ENCODE peak calls at places on chromosomes 1 and 21, in six cellular contexts. One of them, this sample, is unnamed. For H3K36me3, the result is how much of the 10 kb centered on the place peaks cover.

GRCh38 chr1:21292991-21293536 is 2.8 kb upstream of the ECE1 start:
- DNase-seq in mesendoderm: no peak
- DNase-seq in mesenchymal stem cell: no peak
- DNase-seq in IMR-90: no peak
- DNase-seq in H1: no peak
- DNase-seq in neuronal stem cell: no peak
- DNase-seq in this sample: no peak

GRCh38 chr1:59368007-59368670 is 71.2 kb downstream of the FGGY start:
- DNase-seq in mesendoderm: no peak
- DNase-seq in mesenchymal stem cell: no peak
- DNase-seq in IMR-90: no peak
- DNase-seq in H1: no peak
- DNase-seq in neuronal stem cell: no peak
- DNase-seq in this sample: no peak

GRCh38 chr1:182789138-182790076 is at the start of gene NPL:
- DNase-seq in mesendoderm: peak
- DNase-seq in mesenchymal stem cell: peak
- DNase-seq in IMR-90: peak
- DNase-seq in H1: peak
- DNase-seq in neuronal stem cell: peak
- DNase-seq in this sample: peak

GRCh38 chr1:209155556-209155955 is 428.0 kb upstream of the CAMK1G start:
- DNase-seq in mesendoderm: peak
- DNase-seq in mesenchymal stem cell: peak
- DNase-seq in IMR-90: no peak
- DNase-seq in H1: no peak
- DNase-seq in neuronal stem cell: peak
- DNase-seq in this sample: peak

GRCh38 chr1:203278087-203278884 is 27.0 kb upstream of the BTG2 start:
- DNase-seq in mesendoderm: peak
- DNase-seq in mesenchymal stem cell: peak
- DNase-seq in IMR-90: peak
- DNase-seq in H1: peak
- DNase-seq in neuronal stem cell: no peak
- DNase-seq in this sample: no peak

GRCh38 chr1:95041491-95042165 is 31.1 kb downstream of the ALG14 start:
- DNase-seq in mesendoderm: no peak
- DNase-seq in mesenchymal stem cell: peak
- DNase-seq in IMR-90: peak
- DNase-seq in H1: no peak
- DNase-seq in neuronal stem cell: peak
- DNase-seq in this sample: peak

GRCh38 chr1:114453361-114453784 is 57.6 kb downstream of the TRIM33 start:
- DNase-seq in mesendoderm: peak
- DNase-seq in mesenchymal stem cell: no peak
- DNase-seq in IMR-90: no peak
- DNase-seq in H1: no peak
- DNase-seq in neuronal stem cell: no peak
- DNase-seq in this sample: no peak

GRCh38 chr1:97200627-97201026 is 479.0 kb downstream of the PTBP2 start:
- DNase-seq in mesendoderm: no peak
- DNase-seq in mesenchymal stem cell: no peak
- DNase-seq in IMR-90: no peak
- DNase-seq in H1: no peak
- DNase-seq in neuronal stem cell: no peak
- DNase-seq in this sample: no peak

GRCh38 chr1:7388141-7388487 is 383.0 kb upstream of the VAMP3 start:
- DNase-seq in mesendoderm: no peak
- DNase-seq in mesenchymal stem cell: no peak
- DNase-seq in IMR-90: no peak
- DNase-seq in H1: peak
- DNase-seq in neuronal stem cell: no peak
- DNase-seq in this sample: no peak

GRCh38 chr1:6030547-6031261 is 15.0 kb upstream of the KCNAB2 start:
- DNase-seq in mesendoderm: no peak
- DNase-seq in mesenchymal stem cell: no peak
- DNase-seq in IMR-90: no peak
- DNase-seq in H1: no peak
- DNase-seq in neuronal stem cell: no peak
- DNase-seq in this sample: no peak

GRCh38 chr1:36093919-36094318 is 5.2 kb downstream of the ADPRS start:
- DNase-seq in mesendoderm: no peak
- DNase-seq in mesenchymal stem cell: no peak
- DNase-seq in IMR-90: no peak
- DNase-seq in H1: no peak
- DNase-seq in neuronal stem cell: no peak
- DNase-seq in this sample: no peak

DNA sequence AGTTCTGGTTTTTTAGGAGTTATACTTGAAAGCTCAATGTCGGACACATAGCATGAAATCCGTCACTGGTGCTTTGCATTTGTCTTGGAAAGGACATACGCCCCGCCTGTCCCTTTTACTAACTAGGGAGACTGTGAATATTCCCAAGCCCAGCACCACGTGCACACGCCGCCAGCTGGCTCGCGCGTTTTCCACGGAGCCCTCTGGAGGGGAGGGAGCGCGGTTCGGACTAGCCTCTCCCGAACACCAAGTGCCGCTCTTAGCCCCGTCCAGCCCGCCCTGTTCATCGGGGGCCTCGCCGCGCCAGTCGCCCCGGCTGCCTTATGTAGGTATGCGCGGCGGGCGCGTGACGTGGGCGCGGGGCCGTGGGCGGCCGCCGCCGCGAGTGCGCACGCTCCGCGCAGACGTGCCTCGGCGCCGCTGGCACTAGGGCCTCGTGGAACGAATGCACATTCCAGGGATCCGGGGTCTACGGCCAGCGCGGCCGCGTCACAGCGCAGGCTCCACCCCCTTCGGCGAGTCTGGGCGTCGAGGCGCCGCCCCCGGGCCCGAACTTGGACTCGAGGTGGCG is 689 bp upstream of the IRF2BP2 start:
- DNase-seq in mesendoderm: peak
- DNase-seq in mesenchymal stem cell: peak
- DNase-seq in IMR-90: peak
- DNase-seq in H1: peak
- DNase-seq in neuronal stem cell: peak
- DNase-seq in this sample: peak
- H2BK120ac ChIP-seq in mesendoderm: no peak
- H2BK120ac ChIP-seq in mesenchymal stem cell: peak
- H2BK120ac ChIP-seq in IMR-90: peak
- H2BK120ac ChIP-seq in H1: peak
- H2BK120ac ChIP-seq in neuronal stem cell: peak
- H2BK120ac ChIP-seq in this sample: peak

GRCh38 chr1:15943515-15944307 is 32.2 kb downstream of the ZBTB17 start:
- DNase-seq in mesendoderm: no peak
- DNase-seq in mesenchymal stem cell: no peak
- DNase-seq in IMR-90: no peak
- DNase-seq in H1: no peak
- DNase-seq in neuronal stem cell: no peak
- DNase-seq in this sample: no peak

GRCh38 chr1:15941044-15941840 is 34.7 kb downstream of the ZBTB17 start:
- DNase-seq in mesendoderm: no peak
- DNase-seq in mesenchymal stem cell: no peak
- DNase-seq in IMR-90: no peak
- DNase-seq in H1: no peak
- DNase-seq in neuronal stem cell: no peak
- DNase-seq in this sample: no peak

GRCh38 chr1:15940110-15941043 is 35.5 kb downstream of the ZBTB17 start:
- DNase-seq in mesendoderm: no peak
- DNase-seq in mesenchymal stem cell: no peak
- DNase-seq in IMR-90: no peak
- DNase-seq in H1: no peak
- DNase-seq in neuronal stem cell: no peak
- DNase-seq in this sample: no peak

GRCh38 chr1:15942661-15943514 is 33.0 kb downstream of the ZBTB17 start:
- DNase-seq in mesendoderm: no peak
- DNase-seq in mesenchymal stem cell: no peak
- DNase-seq in IMR-90: no peak
- DNase-seq in H1: no peak
- DNase-seq in neuronal stem cell: no peak
- DNase-seq in this sample: no peak

GRCh38 chr1:15941899-15942660 is 33.8 kb downstream of the ZBTB17 start:
- DNase-seq in mesendoderm: no peak
- DNase-seq in mesenchymal stem cell: no peak
- DNase-seq in IMR-90: no peak
- DNase-seq in H1: no peak
- DNase-seq in neuronal stem cell: no peak
- DNase-seq in this sample: no peak
- H3K36me3 ChIP-seq in mesendoderm: under half
- H3K36me3 ChIP-seq in mesenchymal stem cell: half or more
- H3K36me3 ChIP-seq in IMR-90: half or more
- H3K36me3 ChIP-seq in H1: under half
- H3K36me3 ChIP-seq in neuronal stem cell: half or more
- H3K36me3 ChIP-seq in this sample: half or more

DNA sequence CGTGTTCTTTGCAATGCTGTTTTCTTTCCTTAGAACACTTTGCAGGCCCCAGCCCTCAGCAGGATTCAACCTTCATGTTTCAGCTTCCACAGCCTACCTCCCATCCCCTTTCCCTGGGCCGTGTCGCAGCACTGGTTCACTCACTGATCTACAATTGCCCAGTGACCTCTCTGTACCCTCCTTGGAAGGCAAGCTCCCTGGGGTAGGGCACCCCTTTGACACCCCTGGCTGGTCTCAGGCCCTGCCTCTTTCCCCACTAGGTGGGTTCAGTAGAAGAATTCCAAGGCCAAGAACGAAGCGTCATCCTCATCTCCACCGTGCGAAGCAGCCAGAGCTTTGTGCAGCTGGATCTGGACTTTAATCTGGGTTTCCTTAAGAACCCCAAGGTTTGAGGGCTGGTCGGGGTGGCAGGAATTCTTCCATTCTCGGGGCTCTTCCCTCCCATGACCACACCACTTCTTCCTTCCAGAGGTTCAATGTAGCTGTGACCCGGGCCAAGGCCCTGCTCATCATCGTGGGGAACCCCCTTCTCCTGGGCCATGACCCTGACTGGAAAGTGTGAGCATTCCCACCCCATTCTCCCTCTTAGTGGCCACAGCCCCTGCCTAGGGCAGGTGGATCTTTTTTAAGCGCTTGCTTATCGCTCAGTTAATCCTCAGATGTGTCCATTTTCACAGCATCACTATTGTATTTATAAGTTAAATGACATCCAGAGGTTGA is 7.3 kb downstream of the RHOC start:
- DNase-seq in mesendoderm: no peak
- DNase-seq in mesenchymal stem cell: peak
- DNase-seq in IMR-90: no peak
- DNase-seq in H1: no peak
- DNase-seq in neuronal stem cell: no peak
- DNase-seq in this sample: no peak
- H3K9ac ChIP-seq in mesendoderm: peak
- H3K9ac ChIP-seq in mesenchymal stem cell: peak
- H3K9ac ChIP-seq in IMR-90: peak
- H3K9ac ChIP-seq in H1: no peak
- H3K9ac ChIP-seq in neuronal stem cell: no peak
- H3K9ac ChIP-seq in this sample: no peak

GRCh38 chr1:151006331-151007052 is at the start of gene MINDY1:
- DNase-seq in mesendoderm: peak
- DNase-seq in mesenchymal stem cell: peak
- DNase-seq in IMR-90: peak
- DNase-seq in H1: peak
- DNase-seq in neuronal stem cell: peak
- DNase-seq in this sample: peak
- H2BK120ac ChIP-seq in mesendoderm: no peak
- H2BK120ac ChIP-seq in mesenchymal stem cell: peak
- H2BK120ac ChIP-seq in IMR-90: peak
- H2BK120ac ChIP-seq in H1: no peak
- H2BK120ac ChIP-seq in neuronal stem cell: no peak
- H2BK120ac ChIP-seq in this sample: peak

GRCh38 chr21:42905195-42905594 is 12.1 kb downstream of the NDUFV3 start:
- DNase-seq in mesendoderm: no peak
- DNase-seq in mesenchymal stem cell: no peak
- DNase-seq in IMR-90: peak
- DNase-seq in H1: no peak
- DNase-seq in neuronal stem cell: no peak
- DNase-seq in this sample: no peak
- H3K36me3 ChIP-seq in mesendoderm: under half
- H3K36me3 ChIP-seq in mesenchymal stem cell: half or more
- H3K36me3 ChIP-seq in IMR-90: under half
- H3K36me3 ChIP-seq in H1: half or more
- H3K36me3 ChIP-seq in neuronal stem cell: half or more
- H3K36me3 ChIP-seq in this sample: half or more

DNA sequence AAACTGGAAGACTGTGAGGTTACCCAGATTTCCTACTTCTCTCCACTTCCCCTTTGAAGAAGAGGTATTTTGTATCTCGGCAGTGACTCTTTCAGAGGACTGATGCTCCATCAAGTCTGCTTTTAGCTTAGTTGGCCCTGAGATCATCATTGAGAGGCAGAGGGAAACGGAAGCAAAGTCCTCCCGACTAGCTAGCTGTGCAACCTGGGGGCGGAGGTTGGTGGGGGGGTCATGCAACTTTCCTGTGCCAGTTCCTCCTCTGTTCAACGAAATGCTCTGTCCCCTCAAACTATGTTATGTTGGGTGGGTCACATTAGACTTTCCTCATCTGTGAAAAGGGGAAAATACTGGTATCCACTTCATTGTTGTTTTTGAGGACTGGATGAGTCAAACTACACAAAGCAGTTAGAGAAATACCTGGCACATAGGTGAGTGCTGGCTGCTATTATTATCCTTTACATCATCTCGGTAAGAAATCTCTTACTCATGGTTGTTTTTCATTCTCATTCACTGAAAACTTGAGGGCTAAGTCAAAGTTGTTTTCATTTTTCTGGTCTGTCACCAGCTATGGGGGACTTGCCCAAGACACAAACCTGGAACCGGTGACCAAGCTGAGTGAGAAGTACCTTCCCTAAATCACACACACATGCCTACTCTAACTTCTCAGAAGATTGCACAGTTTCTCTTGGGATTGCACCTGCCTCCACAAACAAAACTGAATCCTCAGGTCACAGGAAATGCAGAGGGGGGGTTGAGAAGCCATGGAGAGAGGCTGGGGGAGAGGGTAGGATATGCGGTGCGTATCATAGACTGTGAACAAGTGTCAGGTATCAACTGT is 83.3 kb downstream of the ABCA4 start:
- DNase-seq in mesendoderm: no peak
- DNase-seq in mesenchymal stem cell: no peak
- DNase-seq in IMR-90: no peak
- DNase-seq in H1: no peak
- DNase-seq in neuronal stem cell: no peak
- DNase-seq in this sample: no peak
- H3K9ac ChIP-seq in mesendoderm: no peak
- H3K9ac ChIP-seq in mesenchymal stem cell: no peak
- H3K9ac ChIP-seq in IMR-90: peak
- H3K9ac ChIP-seq in H1: no peak
- H3K9ac ChIP-seq in neuronal stem cell: no peak
- H3K9ac ChIP-seq in this sample: no peak

DNA sequence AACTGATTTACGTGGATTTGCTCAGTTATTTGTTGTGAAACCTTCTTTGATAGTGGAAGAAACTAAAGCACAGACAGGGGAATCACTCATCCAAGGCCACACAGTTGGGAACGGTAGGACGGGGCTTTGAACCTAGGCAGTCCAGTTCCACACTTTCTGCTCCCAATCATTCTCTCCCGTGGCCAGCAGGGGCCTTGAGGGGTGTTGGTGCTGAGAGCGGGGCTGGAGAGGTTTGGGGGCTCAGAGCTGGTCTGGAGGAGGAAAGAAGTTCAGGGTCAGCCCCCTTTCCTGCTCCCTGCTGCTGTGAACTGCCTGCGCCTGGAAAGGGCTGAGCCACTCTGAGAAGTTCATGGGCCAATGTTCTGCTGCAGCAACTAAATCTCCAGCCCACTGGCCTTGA is 31.4 kb upstream of the ACTL8 start:
- DNase-seq in mesendoderm: no peak
- DNase-seq in mesenchymal stem cell: no peak
- DNase-seq in IMR-90: no peak
- DNase-seq in H1: no peak
- DNase-seq in neuronal stem cell: no peak
- DNase-seq in this sample: no peak
- H2BK120ac ChIP-seq in mesendoderm: no peak
- H2BK120ac ChIP-seq in mesenchymal stem cell: no peak
- H2BK120ac ChIP-seq in IMR-90: no peak
- H2BK120ac ChIP-seq in H1: no peak
- H2BK120ac ChIP-seq in neuronal stem cell: no peak
- H2BK120ac ChIP-seq in this sample: no peak